ENCODE peak calls at places on chromosomes 4 and X, in five cellular contexts. F is thoracic aorta, T is testis, M is kidney, I is left lung. B is an unnamed sample.

GRCh38 chr4:147596377-147596776 is 20.8 kb upstream of the TMEM184C start:
- DNase-seq in T (no peak), M (no peak), I (no peak), F (no peak), B (no peak)

GRCh38 chr4:110460074-110460761 is 15.7 kb upstream of the ENPEP start:
- DNase-seq in I (no peak), F (no peak), M (no peak), T (no peak), B (no peak)

GRCh38 chr4:85929926-85930325 is 429.9 kb downstream of the MAPK10 start:
- DNase-seq in T (no peak), F (no peak), I (peak; percentile 58), M (peak; percentile 89), B (no peak)

GRCh38 chrX:153900806-153901752 is 3.4 kb upstream of the AVPR2 start:
- DNase-seq in I (peak; percentile 77), F (no peak), M (no peak), T (peak; percentile 44), B (peak; percentile 78)

GRCh38 chrX:14920196-14920595 is 47.0 kb downstream of the MOSPD2 start:
- DNase-seq in T (no peak), I (no peak), M (no peak), F (no peak), B (no peak)

GRCh38 chr4:71229477-71230257 is 109.2 kb upstream of the SLC4A4 start:
- DNase-seq in T (peak; percentile 44), M (peak; percentile 46), F (no peak), I (no peak), B (peak; percentile 37)

GRCh38 chrX:40423299-40423698 is 157.5 kb upstream of the ATP6AP2 start:
- DNase-seq in M (no peak), F (no peak), T (no peak), I (no peak), B (no peak)

GRCh38 chrX:134148293-134148692 is 88.7 kb upstream of the CCDC160 start:
- DNase-seq in T (peak; percentile 14), F (no peak), I (no peak), M (no peak), B (no peak)

DNA sequence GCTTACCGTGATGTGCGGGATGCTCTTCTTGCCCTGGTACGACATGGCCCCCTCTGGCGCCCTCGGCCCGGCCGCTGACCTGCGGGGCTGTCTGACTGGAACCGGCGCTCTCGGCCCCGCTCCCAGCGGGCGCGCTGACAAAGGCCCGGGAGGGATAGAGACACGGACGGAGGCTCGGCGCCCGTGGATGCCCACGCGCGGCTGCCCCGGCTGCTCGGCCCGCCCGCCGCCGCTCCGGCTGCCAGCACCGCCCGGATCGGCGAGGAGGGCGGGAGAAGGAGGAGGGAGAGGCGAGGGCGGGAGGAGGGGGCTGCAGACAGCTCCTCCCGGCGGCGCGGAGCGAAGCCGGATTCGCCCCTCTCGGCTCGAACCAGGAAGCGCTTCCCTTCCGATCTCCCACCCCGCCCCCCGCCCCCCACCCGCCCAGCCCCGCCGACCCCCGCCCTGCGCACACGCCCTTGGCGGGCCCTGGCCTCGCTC is 4.6 kb downstream of the CRMP1 start:
- DNase-seq in T (no peak), I (no peak), M (no peak), F (no peak), B (peak; percentile 90)
- H3K4me3 ChIP-seq in T (peak overlapping the region; percentile 42), I (peak overlapping the region; percentile 45), M (no peak overlapping the region), F (peak overlapping the region; percentile 68), B (peak overlapping the region; percentile 81)

GRCh38 chr4:108115168-108115526 is 53.6 kb downstream of the LEF1 start:
- DNase-seq in M (no peak), I (no peak), T (no peak), F (no peak), B (no peak)

GRCh38 chr4:108114503-108114902 is 54.2 kb downstream of the LEF1 start:
- DNase-seq in M (no peak), F (no peak), T (no peak), I (no peak), B (no peak)

GRCh38 chr4:108118505-108118904 is 50.2 kb downstream of the LEF1 start:
- DNase-seq in I (no peak), T (no peak), M (no peak), F (no peak), B (no peak)

GRCh38 chr4:108117473-108118182 is 51.1 kb downstream of the LEF1 start:
- DNase-seq in T (no peak), F (no peak), I (no peak), M (no peak), B (no peak)

GRCh38 chr4:108116423-108117168 is 52.1 kb downstream of the LEF1 start:
- DNase-seq in F (no peak), M (no peak), T (no peak), I (no peak), B (no peak)
- H3K27ac ChIP-seq in F (no peak overlapping the region), M (no peak overlapping the region), T (no peak overlapping the region), I (no peak overlapping the region), B (no peak overlapping the region)

DNA sequence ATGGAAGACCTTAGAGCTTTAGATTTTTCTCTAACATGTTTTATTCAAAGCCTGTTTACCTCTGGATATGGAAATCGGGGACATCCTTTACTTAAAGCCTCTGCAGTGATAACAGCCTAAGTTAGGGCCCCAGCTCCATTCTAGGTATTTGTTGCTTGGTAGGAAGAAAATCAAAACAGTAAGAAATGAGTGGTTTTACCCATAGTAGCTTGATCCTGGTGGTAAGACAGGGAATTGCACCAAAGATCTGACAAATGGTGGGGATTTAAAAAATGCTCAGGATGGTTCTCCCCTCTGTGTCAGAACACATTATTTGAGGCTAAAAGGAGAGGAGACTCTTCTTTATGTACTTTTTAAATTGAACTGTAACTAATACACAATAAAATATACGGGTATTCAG is 52.4 kb downstream of the AFF2 start:
- DNase-seq in F (no peak), I (no peak), M (no peak), T (no peak), B (no peak)
- TF ChIP-seq CTCF in F (no peak), I (peak; percentile 18), M (no peak), T (no peak), B (peak; percentile 27)

DNA sequence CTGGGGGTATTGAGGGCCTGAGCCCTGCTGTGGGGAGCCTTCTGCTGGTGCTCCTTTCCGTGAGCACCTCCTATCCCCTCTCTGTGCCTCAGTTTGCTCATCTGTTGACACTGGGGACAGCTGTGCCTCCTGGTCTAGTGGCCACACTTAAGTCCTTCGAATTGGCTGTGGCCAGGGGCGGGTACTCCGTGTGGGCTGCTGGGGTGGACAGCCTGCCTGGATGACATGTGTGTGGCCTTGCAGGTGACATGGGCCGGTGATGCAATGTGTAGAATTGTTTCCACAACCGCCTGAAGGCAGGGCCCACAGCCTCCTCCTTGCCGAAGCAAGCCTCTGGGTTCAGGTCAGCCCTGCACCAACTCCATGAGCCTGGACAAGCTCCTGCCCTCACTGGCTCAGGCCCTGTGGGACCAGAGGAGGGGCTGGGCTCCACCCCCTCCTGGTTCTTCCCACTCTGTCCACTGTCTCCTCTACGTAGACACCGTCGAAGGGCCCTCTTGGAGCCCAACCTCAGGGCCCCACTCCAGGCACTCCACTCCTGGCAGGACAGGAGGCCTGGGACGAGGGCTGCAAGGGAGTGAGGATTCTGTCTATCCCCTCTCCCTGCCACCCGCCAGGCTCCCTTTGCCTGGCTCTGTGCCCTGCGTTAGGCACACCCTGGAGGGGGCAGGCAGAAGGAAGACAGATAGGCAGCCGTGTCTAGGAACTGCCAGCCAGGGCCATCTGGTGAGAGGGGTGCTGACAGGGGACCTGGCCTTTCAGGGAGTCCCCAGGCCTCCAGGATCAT is 1.2 kb downstream of the SH3BP2 start:
- DNase-seq in I (peak; percentile 58), M (peak; percentile 79), F (no peak), T (no peak), B (peak; percentile 22)
- H3K4me3 ChIP-seq in I (peak overlapping the region; percentile 81), M (peak overlapping the region; percentile 61), F (peak overlapping the region; percentile 86), T (peak overlapping the region; percentile 63), B (no peak overlapping the region)

GRCh38 chrX:79364306-79364705 is 2.8 kb downstream of the ITM2A start:
- DNase-seq in M (no peak), I (no peak), F (no peak), T (no peak), B (no peak)
- H3K27ac ChIP-seq in M (no peak overlapping the region), I (no peak overlapping the region), F (no peak overlapping the region), T (no peak overlapping the region), B (no peak overlapping the region)

GRCh38 chrX:45954026-45954425 is 591.2 kb downstream of the ZNF674 start:
- DNase-seq in M (no peak), F (no peak), T (no peak), I (no peak), B (no peak)

GRCh38 chrX:45956222-45956867 is 588.9 kb downstream of the ZNF674 start:
- DNase-seq in F (no peak), T (no peak), M (no peak), I (no peak), B (no peak)

GRCh38 chrX:45952030-45952429 is 593.2 kb downstream of the ZNF674 start:
- DNase-seq in T (no peak), I (no peak), F (no peak), M (no peak), B (no peak)
- TF ChIP-seq CTCF in T (no peak), I (no peak), F (no peak), M (no peak), B (peak; percentile 7)